ENCODE peak calls at places on chromosome 15, in nine cellular contexts. X, T, C, W, D, F, H, J and A are unnamed samples.

GRCh38 chr15:67307156-67307555 is 52.6 kb downstream of the IQCH start:
- DNase-seq in J (no peak), F (no peak), T (no peak), W (no peak), H (peak), D (no peak), X (no peak), C (no peak), A (no peak)

GRCh38 chr15:60720493-60721231 is 241.7 kb upstream of the ICE2 start:
- DNase-seq in D (no peak), C (no peak), W (peak), H (no peak), F (no peak), J (no peak), X (no peak), T (no peak), A (no peak)

GRCh38 chr15:83206971-83207621 is 527 bp downstream of the HDGFL3 start:
- DNase-seq in J (no peak), W (no peak), F (peak), T (no peak), D (peak), X (no peak), C (peak), H (peak), A (no peak)

GRCh38 chr15:59996498-59997041 is 7.5 kb upstream of the FOXB1 start:
- DNase-seq in C (no peak), J (no peak), T (no peak), D (no peak), X (no peak), F (peak), H (no peak), W (no peak), A (no peak)

GRCh38 chr15:40146037-40146436 is 14.8 kb upstream of the BUB1B start:
- DNase-seq in J (no peak), W (no peak), D (no peak), T (no peak), F (no peak), C (peak), H (peak), X (no peak), A (peak)

GRCh38 chr15:93111451-93111850 is 22.4 kb upstream of the RGMA start:
- DNase-seq in D (no peak), J (no peak), T (no peak), H (no peak), F (no peak), C (no peak), X (no peak), W (no peak), A (no peak)

GRCh38 chr15:76340802-76341365 is 4.3 kb downstream of the ISL2 start:
- DNase-seq in W (no peak), C (no peak), X (no peak), H (no peak), D (peak), T (no peak), J (no peak), F (peak), A (no peak)

GRCh38 chr15:67059127-67059553 is 6.3 kb upstream of the SMAD3 start:
- DNase-seq in H (no peak), D (no peak), C (no peak), X (no peak), F (no peak), T (no peak), J (no peak), W (no peak), A (no peak)

GRCh38 chr15:58684036-58684700 is 65.3 kb downstream of the ADAM10 start:
- DNase-seq in J (no peak), T (no peak), W (no peak), F (no peak), D (no peak), C (no peak), X (no peak), H (no peak), A (no peak)

GRCh38 chr15:39804026-39804425 is 21.4 kb upstream of the FSIP1 start:
- DNase-seq in T (no peak), H (peak), D (no peak), C (no peak), J (no peak), W (no peak), X (peak), F (no peak), A (peak)

GRCh38 chr15:35078221-35078915 is 6.7 kb downstream of the NANOGP8 start:
- DNase-seq in W (peak), H (peak), F (peak), J (peak), X (peak), T (peak), C (no peak), D (peak), A (peak)

GRCh38 chr15:63277893-63278505 is 594 bp downstream of the APH1B start:
- DNase-seq in J (no peak), T (no peak), W (no peak), H (no peak), D (no peak), F (peak), C (no peak), X (no peak), A (no peak)

GRCh38 chr15:72319360-72319984 is 485 bp downstream of the CELF6 start:
- DNase-seq in C (peak), J (no peak), D (no peak), W (peak), X (peak), F (peak), H (peak), T (no peak), A (no peak)

GRCh38 chr15:64412216-64412615 is 24.6 kb downstream of the TRIP4 start:
- DNase-seq in X (no peak), W (no peak), T (no peak), D (no peak), H (no peak), C (no peak), F (no peak), J (no peak), A (no peak)

GRCh38 chr15:69603369-69604049 is 150.9 kb downstream of the RPLP1 start:
- DNase-seq in T (no peak), W (no peak), H (no peak), X (no peak), F (no peak), J (no peak), D (no peak), C (no peak), A (no peak)

GRCh38 chr15:53539878-53540277 is 219.6 kb downstream of the WDR72 start:
- DNase-seq in W (no peak), J (no peak), T (no peak), D (no peak), X (no peak), F (no peak), H (no peak), C (no peak), A (no peak)

GRCh38 chr15:38826880-38827279 is 262.3 kb upstream of the RASGRP1 start:
- DNase-seq in T (no peak), W (no peak), H (no peak), X (no peak), D (no peak), C (no peak), J (no peak), F (no peak), A (no peak)

GRCh38 chr15:29159771-29160455 is 109.7 kb downstream of the NSMCE3 start:
- DNase-seq in D (no peak), W (no peak), C (no peak), F (no peak), J (no peak), T (no peak), X (no peak), H (no peak), A (no peak)

GRCh38 chr15:83845230-83845629 is 191.3 kb downstream of the ADAMTSL3 start:
- DNase-seq in J (no peak), T (no peak), W (no peak), C (no peak), H (peak), X (peak), F (no peak), D (no peak), A (peak)

GRCh38 chr15:76034111-76034510 is 21.9 kb upstream of the NRG4 start:
- DNase-seq in T (no peak), D (no peak), W (no peak), X (no peak), J (no peak), F (no peak), C (no peak), H (no peak), A (no peak)

GRCh38 chr15:56804908-56805307 is 71.6 kb upstream of the ZNF280D start:
- DNase-seq in D (no peak), F (no peak), H (peak), T (no peak), J (no peak), W (no peak), C (no peak), X (no peak), A (no peak)

GRCh38 chr15:64070965-64071851 is 22.4 kb downstream of the CIAO2A start:
- DNase-seq in J (peak), T (peak), F (no peak), H (peak), X (no peak), C (no peak), D (no peak), W (no peak), A (peak)

GRCh38 chr15:44596511-44597010 is 59.6 kb downstream of the EIF3J start:
- DNase-seq in T (no peak), H (no peak), W (no peak), D (no peak), F (no peak), J (no peak), C (no peak), X (no peak), A (no peak)

GRCh38 chr15:62103431-62103830 is 36.7 kb downstream of the C2CD4A start:
- DNase-seq in F (peak), D (no peak), W (no peak), H (no peak), C (no peak), T (no peak), X (no peak), J (no peak), A (no peak)

GRCh38 chr15:67049351-67050044 is 15.9 kb upstream of the SMAD3 start:
- DNase-seq in C (peak), X (no peak), H (no peak), T (no peak), J (peak), W (no peak), D (no peak), F (no peak), A (peak)

GRCh38 chr15:60006203-60006782 is 2.2 kb downstream of the FOXB1 start:
- DNase-seq in D (no peak), J (no peak), T (peak), W (peak), F (peak), H (peak), X (peak), C (no peak), A (no peak)

GRCh38 chr15:87733005-87733404 is 523.5 kb downstream of the NTRK3 start:
- DNase-seq in W (no peak), D (peak), H (no peak), F (no peak), C (no peak), X (no peak), J (no peak), T (no peak), A (no peak)

GRCh38 chr15:63434567-63435219 is 53.0 kb upstream of the CA12 start:
- DNase-seq in H (no peak), X (no peak), T (no peak), J (no peak), F (no peak), D (no peak), C (no peak), W (no peak), A (no peak)

GRCh38 chr15:101346928-101347327 is 51.9 kb upstream of the SNRPA1 start:
- DNase-seq in X (no peak), C (no peak), W (no peak), T (no peak), H (no peak), D (no peak), F (no peak), J (no peak), A (no peak)

GRCh38 chr15:44075535-44075934 is 119.5 kb downstream of the FRMD5 start:
- DNase-seq in D (no peak), J (no peak), W (no peak), H (no peak), C (peak), F (no peak), X (no peak), T (no peak), A (no peak)

GRCh38 chr15:94671845-94672524 is 440.6 kb downstream of the MCTP2 start:
- DNase-seq in W (no peak), H (peak), T (no peak), J (no peak), C (no peak), F (peak), D (peak), X (no peak), A (no peak)

GRCh38 chr15:52336530-52336929 is 40.9 kb upstream of the MYO5C start:
- DNase-seq in D (no peak), C (no peak), H (no peak), W (no peak), F (peak), X (peak), J (no peak), T (no peak), A (no peak)

GRCh38 chr15:83380026-83380425 is 67.1 kb upstream of the SH3GL3 start:
- DNase-seq in F (no peak), C (no peak), W (no peak), D (no peak), T (no peak), H (no peak), X (no peak), J (no peak), A (no peak)

GRCh38 chr15:68401496-68402431 is 30.2 kb downstream of the ITGA11 start:
- DNase-seq in C (peak), X (no peak), H (no peak), F (no peak), W (no peak), J (no peak), T (no peak), D (no peak), A (no peak)

GRCh38 chr15:66483131-66483566 is 14.4 kb downstream of the SNAPC5 start:
- DNase-seq in D (no peak), C (peak), H (peak), T (no peak), W (no peak), X (peak), J (peak), F (no peak), A (peak)

GRCh38 chr15:65374831-65375401 is 2.9 kb downstream of the IGDCC3 start:
- DNase-seq in C (peak), X (no peak), H (no peak), F (no peak), D (no peak), T (no peak), J (peak), W (no peak), A (no peak)

GRCh38 chr15:47514251-47514652 is 203.1 kb upstream of the SEMA6D start:
- DNase-seq in C (no peak), H (peak), W (no peak), T (no peak), J (peak), F (no peak), D (no peak), X (no peak), A (peak)

GRCh38 chr15:66070220-66070934 is 183.2 kb downstream of the MEGF11 start:
- DNase-seq in W (no peak), J (no peak), X (no peak), C (peak), T (no peak), H (no peak), F (no peak), D (no peak), A (no peak)

GRCh38 chr15:82810061-82810862 is 834 bp downstream of the WHAMM start:
- DNase-seq in J (no peak), H (peak), T (no peak), C (no peak), X (peak), F (peak), D (peak), W (peak), A (no peak)

GRCh38 chr15:101435761-101436160 is 53.7 kb downstream of the PCSK6 start:
- DNase-seq in J (no peak), F (no peak), H (no peak), T (no peak), C (no peak), D (no peak), W (no peak), X (no peak), A (no peak)

DNA sequence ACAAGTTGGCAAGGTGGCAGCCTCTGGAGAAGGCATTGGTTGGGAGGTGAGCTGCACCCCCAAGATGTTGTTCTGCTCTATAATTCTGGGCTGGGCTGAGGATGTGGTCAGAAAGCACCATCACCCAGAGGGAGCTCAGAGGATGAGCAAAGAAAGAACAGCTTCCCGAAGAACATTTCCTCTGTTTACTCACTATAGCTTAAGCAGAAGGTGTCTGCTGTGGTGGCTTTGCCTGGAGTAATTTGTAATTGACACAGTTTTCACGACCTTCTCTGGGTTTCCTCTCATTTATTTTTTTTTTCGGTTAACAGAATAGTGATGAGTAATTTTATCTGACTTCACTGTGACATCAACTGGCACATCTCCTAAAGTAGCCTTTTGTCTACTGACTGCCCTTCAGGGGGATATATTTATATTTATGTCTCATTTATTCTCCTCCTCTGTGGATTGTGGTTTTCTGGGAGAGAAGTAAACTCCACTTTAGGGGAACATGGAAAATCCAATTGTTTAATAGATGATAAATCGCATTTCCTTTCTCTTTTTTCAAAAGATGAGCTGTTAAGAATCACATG is 49.5 kb upstream of the ABHD17C start:
- DNase-seq in T (no peak), J (no peak), F (no peak), X (no peak), C (no peak), W (no peak), D (no peak), H (no peak), A (no peak)
- H3K4me3 ChIP-seq in T (no peak), J (no peak), F (no peak), X (no peak), C (no peak), W (no peak), D (no peak), H (no peak), A (no peak)

GRCh38 chr15:74179983-74180688 is 6.6 kb downstream of the ISLR start:
- DNase-seq in H (no peak), J (no peak), D (peak), W (no peak), F (no peak), T (no peak), X (no peak), C (peak), A (no peak)
- H3K4me3 ChIP-seq in H (no peak), J (no peak), D (no peak), W (no peak), F (no peak), T (no peak), X (no peak), C (no peak), A (no peak)

DNA sequence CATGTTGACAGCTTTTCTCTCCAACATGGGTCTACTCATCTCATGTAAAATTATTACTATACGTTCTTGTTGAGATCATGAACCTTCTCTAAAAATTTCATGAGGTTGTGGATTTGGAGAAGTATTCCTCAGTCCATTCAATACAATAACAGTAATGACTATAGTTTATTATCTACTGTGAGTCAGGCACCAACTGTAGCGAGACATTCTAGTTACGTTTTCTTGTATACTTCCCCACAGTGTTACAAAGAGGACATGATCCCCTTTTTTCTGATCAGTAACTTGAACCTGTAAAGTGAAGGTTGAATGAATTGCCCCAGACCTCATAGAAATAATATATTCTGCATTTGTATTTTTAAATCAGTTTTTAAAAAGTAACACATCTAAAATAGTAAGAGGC is 76.4 kb downstream of the AKAP13 start:
- DNase-seq in F (no peak), H (no peak), W (no peak), X (no peak), C (no peak), T (no peak), J (no peak), D (no peak), A (no peak)
- H3K4me3 ChIP-seq in F (no peak), H (no peak), W (no peak), X (no peak), C (no peak), T (no peak), J (no peak), D (no peak), A (no peak)

GRCh38 chr15:51105430-51106016 is 10.8 kb upstream of the TNFAIP8L3 start:
- DNase-seq in F (peak), C (no peak), J (no peak), T (no peak), D (no peak), X (no peak), H (no peak), W (no peak), A (no peak)

GRCh38 chr15:51103330-51103729 is 8.6 kb upstream of the TNFAIP8L3 start:
- DNase-seq in C (no peak), X (no peak), W (no peak), T (no peak), D (no peak), F (no peak), H (peak), J (peak), A (peak)

GRCh38 chr15:51100785-51101489 is 6.2 kb upstream of the TNFAIP8L3 start:
- DNase-seq in T (no peak), D (no peak), W (no peak), F (no peak), C (no peak), H (no peak), X (no peak), J (no peak), A (no peak)

GRCh38 chr15:51107612-51108011 is 12.9 kb upstream of the TNFAIP8L3 start:
- DNase-seq in W (no peak), C (no peak), T (no peak), D (no peak), X (no peak), H (no peak), F (no peak), J (no peak), A (no peak)

DNA sequence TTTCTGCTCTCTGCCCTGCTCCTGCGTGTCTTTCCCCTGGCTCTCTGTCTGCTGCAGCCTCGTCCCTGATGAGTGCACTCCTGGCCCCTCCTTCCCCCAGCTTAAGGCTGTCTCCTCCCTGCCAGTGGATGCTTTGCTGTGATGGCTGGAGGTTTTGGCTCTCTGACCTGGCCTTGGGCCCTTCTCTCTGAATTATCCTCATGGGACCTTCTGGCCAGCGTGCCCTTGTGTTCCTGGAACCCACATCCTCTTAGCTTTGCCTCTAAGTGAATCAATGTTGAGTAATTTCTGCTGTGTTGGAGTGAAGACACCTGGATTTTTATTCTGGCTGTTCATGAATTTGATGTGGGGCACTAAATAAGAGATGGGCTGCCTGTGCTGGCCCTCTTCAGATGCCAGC is 9.8 kb upstream of the TNFAIP8L3 start:
- DNase-seq in C (no peak), D (no peak), J (no peak), W (no peak), T (no peak), F (no peak), H (peak), X (peak), A (no peak)
- H3K4me3 ChIP-seq in C (no peak), D (no peak), J (no peak), W (no peak), T (no peak), F (no peak), H (no peak), X (no peak), A (no peak)